ENCODE peak calls at places on chromosomes 13 and 19, in six cellular contexts. One of them, this sample, is unnamed.

GRCh38 chr19:47357788-47358680 is 8.9 kb downstream of the DHX34 start:
- DNase-seq in trophoblast cell: no peak
- DNase-seq in mesenchymal stem cell: no peak
- DNase-seq in H9: peak
- DNase-seq in IMR-90: no peak
- DNase-seq in neuronal stem cell: no peak
- DNase-seq in this sample: peak

GRCh38 chr19:57587529-57587928 is 3.6 kb downstream of the ZIK1 start:
- DNase-seq in H9: no peak
- DNase-seq in trophoblast cell: peak
- DNase-seq in mesenchymal stem cell: no peak
- DNase-seq in neuronal stem cell: no peak
- DNase-seq in IMR-90: peak
- DNase-seq in this sample: no peak

GRCh38 chr19:16896913-16897571 is 8.2 kb downstream of the F2RL3 start:
- DNase-seq in mesenchymal stem cell: peak
- DNase-seq in H9: peak
- DNase-seq in neuronal stem cell: peak
- DNase-seq in IMR-90: peak
- DNase-seq in trophoblast cell: peak
- DNase-seq in this sample: peak

GRCh38 chr13:33871207-33872004 is 53.5 kb downstream of the RFC3 start:
- DNase-seq in neuronal stem cell: no peak
- DNase-seq in IMR-90: no peak
- DNase-seq in H9: no peak
- DNase-seq in mesenchymal stem cell: no peak
- DNase-seq in trophoblast cell: no peak
- DNase-seq in this sample: no peak

GRCh38 chr19:55640043-55640576 is 692 bp upstream of the ZNF580 start:
- DNase-seq in mesenchymal stem cell: peak
- DNase-seq in H9: peak
- DNase-seq in neuronal stem cell: no peak
- DNase-seq in IMR-90: peak
- DNase-seq in trophoblast cell: peak
- DNase-seq in this sample: no peak

GRCh38 chr19:37251308-37252229 is 33.6 kb downstream of the ZNF383 start:
- DNase-seq in IMR-90: peak
- DNase-seq in trophoblast cell: peak
- DNase-seq in neuronal stem cell: peak
- DNase-seq in H9: no peak
- DNase-seq in mesenchymal stem cell: peak
- DNase-seq in this sample: no peak

GRCh38 chr19:34837262-34837661 is 64.2 kb upstream of the ZNF599 start:
- DNase-seq in trophoblast cell: no peak
- DNase-seq in mesenchymal stem cell: no peak
- DNase-seq in IMR-90: no peak
- DNase-seq in neuronal stem cell: no peak
- DNase-seq in H9: no peak
- DNase-seq in this sample: no peak

GRCh38 chr19:48365602-48366001 is 1.4 kb downstream of the SYNGR4 start:
- DNase-seq in mesenchymal stem cell: no peak
- DNase-seq in H9: no peak
- DNase-seq in IMR-90: no peak
- DNase-seq in neuronal stem cell: no peak
- DNase-seq in trophoblast cell: no peak
- DNase-seq in this sample: no peak

GRCh38 chr13:36062249-36062648 is 68.9 kb downstream of the DCLK1 start:
- DNase-seq in mesenchymal stem cell: no peak
- DNase-seq in H9: no peak
- DNase-seq in trophoblast cell: no peak
- DNase-seq in neuronal stem cell: no peak
- DNase-seq in IMR-90: no peak
- DNase-seq in this sample: no peak

GRCh38 chr13:37429976-37430375 is 168.6 kb downstream of the POSTN start:
- DNase-seq in H9: no peak
- DNase-seq in trophoblast cell: no peak
- DNase-seq in mesenchymal stem cell: peak
- DNase-seq in neuronal stem cell: no peak
- DNase-seq in IMR-90: peak
- DNase-seq in this sample: no peak

GRCh38 chr13:109945206-109945960 is 159.0 kb upstream of the IRS2 start:
- DNase-seq in H9: no peak
- DNase-seq in IMR-90: peak
- DNase-seq in trophoblast cell: peak
- DNase-seq in mesenchymal stem cell: peak
- DNase-seq in neuronal stem cell: no peak
- DNase-seq in this sample: no peak

GRCh38 chr19:54329476-54330165 is 9.3 kb downstream of the LILRA4 start:
- DNase-seq in mesenchymal stem cell: no peak
- DNase-seq in IMR-90: no peak
- DNase-seq in trophoblast cell: no peak
- DNase-seq in H9: no peak
- DNase-seq in neuronal stem cell: no peak
- DNase-seq in this sample: no peak

GRCh38 chr19:15379996-15380647 is 535 bp upstream of the AKAP8 start:
- DNase-seq in IMR-90: peak
- DNase-seq in trophoblast cell: peak
- DNase-seq in H9: peak
- DNase-seq in neuronal stem cell: no peak
- DNase-seq in mesenchymal stem cell: peak
- DNase-seq in this sample: peak

GRCh38 chr19:31438401-31439269 is 89.4 kb upstream of the TSHZ3 start:
- DNase-seq in neuronal stem cell: no peak
- DNase-seq in mesenchymal stem cell: no peak
- DNase-seq in IMR-90: no peak
- DNase-seq in H9: no peak
- DNase-seq in trophoblast cell: no peak
- DNase-seq in this sample: no peak

GRCh38 chr19:49983645-49984229 is 22.8 kb upstream of the SIGLEC11 start:
- DNase-seq in mesenchymal stem cell: peak
- DNase-seq in trophoblast cell: peak
- DNase-seq in H9: peak
- DNase-seq in IMR-90: peak
- DNase-seq in neuronal stem cell: peak
- DNase-seq in this sample: no peak

GRCh38 chr19:48421548-48421947 is 24.2 kb upstream of the GRWD1 start:
- DNase-seq in H9: no peak
- DNase-seq in neuronal stem cell: no peak
- DNase-seq in trophoblast cell: no peak
- DNase-seq in IMR-90: no peak
- DNase-seq in mesenchymal stem cell: no peak
- DNase-seq in this sample: no peak

GRCh38 chr19:41263042-41263849 is 926 bp upstream of the HNRNPUL1 start:
- DNase-seq in H9: peak
- DNase-seq in neuronal stem cell: no peak
- DNase-seq in IMR-90: peak
- DNase-seq in trophoblast cell: peak
- DNase-seq in mesenchymal stem cell: peak
- DNase-seq in this sample: no peak

GRCh38 chr13:45365558-45365885 is 24.5 kb upstream of the TPT1 start:
- DNase-seq in mesenchymal stem cell: no peak
- DNase-seq in H9: no peak
- DNase-seq in IMR-90: no peak
- DNase-seq in neuronal stem cell: no peak
- DNase-seq in trophoblast cell: no peak
- DNase-seq in this sample: no peak

GRCh38 chr19:5585461-5586299 is 17.9 kb upstream of the TINCR start:
- DNase-seq in H9: peak
- DNase-seq in IMR-90: no peak
- DNase-seq in mesenchymal stem cell: no peak
- DNase-seq in neuronal stem cell: peak
- DNase-seq in trophoblast cell: no peak
- DNase-seq in this sample: no peak

GRCh38 chr19:42386974-42387707 is 3.0 kb downstream of the CNFN start:
- DNase-seq in IMR-90: peak
- DNase-seq in trophoblast cell: peak
- DNase-seq in mesenchymal stem cell: peak
- DNase-seq in H9: peak
- DNase-seq in neuronal stem cell: peak
- DNase-seq in this sample: no peak

GRCh38 chr13:109105899-109106298 is 476.5 kb downstream of the MYO16 start:
- DNase-seq in neuronal stem cell: no peak
- DNase-seq in mesenchymal stem cell: peak
- DNase-seq in IMR-90: peak
- DNase-seq in H9: no peak
- DNase-seq in trophoblast cell: no peak
- DNase-seq in this sample: no peak

GRCh38 chr19:58368561-58369360 is 6.2 kb upstream of the ZNF497 start:
- DNase-seq in neuronal stem cell: no peak
- DNase-seq in H9: peak
- DNase-seq in trophoblast cell: no peak
- DNase-seq in mesenchymal stem cell: no peak
- DNase-seq in IMR-90: no peak
- DNase-seq in this sample: no peak

GRCh38 chr13:73991884-73992283 is 142.3 kb downstream of the KLF12 start:
- DNase-seq in IMR-90: no peak
- DNase-seq in H9: no peak
- DNase-seq in neuronal stem cell: no peak
- DNase-seq in mesenchymal stem cell: no peak
- DNase-seq in trophoblast cell: no peak
- DNase-seq in this sample: no peak

GRCh38 chr19:11673608-11674041 is 65.1 kb downstream of the ZNF823 start:
- DNase-seq in trophoblast cell: peak
- DNase-seq in mesenchymal stem cell: peak
- DNase-seq in IMR-90: peak
- DNase-seq in neuronal stem cell: peak
- DNase-seq in H9: peak
- DNase-seq in this sample: peak

GRCh38 chr13:26500618-26501320 is 56.7 kb upstream of the WASF3 start:
- DNase-seq in IMR-90: no peak
- DNase-seq in H9: no peak
- DNase-seq in neuronal stem cell: no peak
- DNase-seq in mesenchymal stem cell: no peak
- DNase-seq in trophoblast cell: no peak
- DNase-seq in this sample: no peak

DNA sequence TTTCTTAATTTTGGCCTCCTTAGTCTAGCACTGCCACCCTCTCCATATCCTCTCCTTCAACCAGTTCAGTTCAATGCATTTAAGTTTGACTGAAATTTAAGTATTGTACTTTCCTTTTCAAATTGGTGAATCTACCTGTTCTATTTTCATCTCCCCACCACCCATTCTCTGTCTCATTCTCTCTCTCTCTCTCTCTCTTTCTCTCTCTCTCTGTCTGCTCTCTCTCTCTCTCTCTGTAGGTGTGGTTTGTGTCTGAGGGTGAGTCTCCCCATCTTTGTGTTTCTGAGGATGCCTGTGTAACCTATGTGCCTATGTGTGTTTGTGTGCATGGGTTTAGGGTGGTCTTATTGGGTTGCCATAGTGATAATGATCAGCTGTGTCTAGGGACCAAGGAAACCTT is 10.1 kb downstream of the PDX1 start:
- DNase-seq in neuronal stem cell: no peak
- DNase-seq in mesenchymal stem cell: no peak
- DNase-seq in IMR-90: no peak
- DNase-seq in trophoblast cell: no peak
- DNase-seq in H9: no peak
- DNase-seq in this sample: no peak
- H4K91ac ChIP-seq in neuronal stem cell: no peak
- H4K91ac ChIP-seq in mesenchymal stem cell: no peak
- H4K91ac ChIP-seq in IMR-90: no peak
- H4K91ac ChIP-seq in trophoblast cell: no peak
- H4K91ac ChIP-seq in H9: no peak
- H4K91ac ChIP-seq in this sample: no peak

DNA sequence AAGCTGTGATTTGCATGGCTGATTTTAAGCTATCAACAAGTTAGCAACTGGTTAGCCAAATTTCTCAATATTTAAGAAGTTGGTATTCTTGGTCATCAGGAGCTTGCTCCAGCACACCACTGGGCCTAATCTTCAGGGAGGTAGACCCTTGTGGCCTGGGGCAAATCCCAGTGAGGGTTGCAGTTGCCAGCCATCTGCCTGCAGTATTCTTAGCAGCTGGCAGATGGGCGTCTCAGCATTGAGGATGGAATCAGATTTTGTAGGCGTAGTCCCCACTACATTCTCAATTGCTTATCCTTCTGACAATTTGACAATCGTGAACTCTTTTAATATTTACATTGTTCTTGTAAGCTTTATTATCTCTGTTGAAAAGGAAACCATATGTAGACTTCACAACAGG is 1266.2 kb downstream of the SLITRK5 start:
- DNase-seq in trophoblast cell: no peak
- DNase-seq in neuronal stem cell: no peak
- DNase-seq in mesenchymal stem cell: no peak
- DNase-seq in H9: no peak
- DNase-seq in IMR-90: no peak
- DNase-seq in this sample: no peak
- H3K4me2 ChIP-seq in trophoblast cell: no peak
- H3K4me2 ChIP-seq in neuronal stem cell: no peak
- H3K4me2 ChIP-seq in mesenchymal stem cell: no peak
- H3K4me2 ChIP-seq in H9: no peak
- H3K4me2 ChIP-seq in IMR-90: no peak
- H3K4me2 ChIP-seq in this sample: no peak

GRCh38 chr13:102836471-102836870 is 9.4 kb upstream of the ERCC5 start:
- DNase-seq in trophoblast cell: no peak
- DNase-seq in mesenchymal stem cell: no peak
- DNase-seq in H9: no peak
- DNase-seq in neuronal stem cell: no peak
- DNase-seq in IMR-90: no peak
- DNase-seq in this sample: no peak

GRCh38 chr13:102838982-102839381 is 6.8 kb upstream of the ERCC5 start:
- DNase-seq in H9: no peak
- DNase-seq in IMR-90: no peak
- DNase-seq in mesenchymal stem cell: no peak
- DNase-seq in neuronal stem cell: no peak
- DNase-seq in trophoblast cell: no peak
- DNase-seq in this sample: no peak

GRCh38 chr13:102838273-102838672 is 7.6 kb upstream of the ERCC5 start:
- DNase-seq in IMR-90: peak
- DNase-seq in mesenchymal stem cell: no peak
- DNase-seq in neuronal stem cell: no peak
- DNase-seq in H9: no peak
- DNase-seq in trophoblast cell: no peak
- DNase-seq in this sample: no peak

GRCh38 chr13:102845289-102845629 is 573 bp upstream of the ERCC5 start:
- DNase-seq in H9: no peak
- DNase-seq in mesenchymal stem cell: no peak
- DNase-seq in trophoblast cell: no peak
- DNase-seq in IMR-90: no peak
- DNase-seq in neuronal stem cell: no peak
- DNase-seq in this sample: no peak

DNA sequence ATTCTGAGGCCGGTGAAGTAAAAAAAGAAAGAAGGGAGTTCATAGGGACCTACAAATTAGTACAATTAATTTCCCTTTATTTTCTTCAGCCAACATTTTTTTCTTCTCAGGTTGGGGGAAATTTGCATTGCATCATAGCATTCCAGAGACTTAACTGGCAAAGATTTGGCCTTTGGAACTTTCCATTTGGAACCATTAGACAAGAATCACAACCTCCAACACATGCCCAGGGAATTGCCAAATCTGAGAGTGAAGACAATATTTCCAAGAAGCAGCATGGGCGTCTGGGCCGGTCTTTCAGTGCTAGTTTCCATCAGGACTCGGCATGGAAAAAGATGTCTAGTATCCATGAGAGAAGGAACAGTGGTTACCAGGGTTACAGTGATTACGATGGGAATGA is 6.4 kb upstream of the ERCC5 start:
- DNase-seq in trophoblast cell: no peak
- DNase-seq in mesenchymal stem cell: no peak
- DNase-seq in H9: no peak
- DNase-seq in neuronal stem cell: no peak
- DNase-seq in IMR-90: peak
- DNase-seq in this sample: no peak
- H4K91ac ChIP-seq in trophoblast cell: no peak
- H4K91ac ChIP-seq in mesenchymal stem cell: no peak
- H4K91ac ChIP-seq in H9: no peak
- H4K91ac ChIP-seq in neuronal stem cell: no peak
- H4K91ac ChIP-seq in IMR-90: no peak
- H4K91ac ChIP-seq in this sample: no peak

GRCh38 chr13:41345921-41346589 is 35.0 kb downstream of the NAA16 start:
- DNase-seq in IMR-90: peak
- DNase-seq in trophoblast cell: no peak
- DNase-seq in neuronal stem cell: no peak
- DNase-seq in H9: no peak
- DNase-seq in mesenchymal stem cell: no peak
- DNase-seq in this sample: no peak
- H3K4me2 ChIP-seq in IMR-90: no peak
- H3K4me2 ChIP-seq in trophoblast cell: no peak
- H3K4me2 ChIP-seq in neuronal stem cell: no peak
- H3K4me2 ChIP-seq in H9: no peak
- H3K4me2 ChIP-seq in mesenchymal stem cell: no peak
- H3K4me2 ChIP-seq in this sample: no peak